ENCODE peak calls at places on chromosomes 5 and 9, in ten cellular contexts. H, S, I, T, X, P, W, M, F and C are unnamed samples.

GRCh38 chr5:37738057-37738691 is 101.7 kb downstream of the GDNF start:
- DNase-seq in M (peak; percentile 97), I (no peak), P (peak; percentile 93), T (no peak), W (no peak), F (no peak), S (peak; percentile 92), X (peak; percentile 86), H (no peak), C (no peak)

GRCh38 chr5:132110930-132111329 is 37.3 kb downstream of the CSF2 start:
- DNase-seq in I (no peak), S (no peak), M (no peak), X (no peak), T (no peak), P (no peak), H (no peak), W (no peak), F (no peak), C (no peak)

GRCh38 chr5:83474170-83474796 is 2.7 kb downstream of the VCAN start:
- DNase-seq in X (peak; percentile 80), M (peak; percentile 83), T (peak; percentile 81), W (peak; percentile 28), F (peak; percentile 59), P (peak; percentile 90), H (peak; percentile 89), I (peak; percentile 80), S (peak; percentile 96), C (peak; percentile 92)

GRCh38 chr5:179484761-179485160 is 65.6 kb upstream of the RUFY1 start:
- DNase-seq in H (no peak), X (no peak), T (no peak), M (no peak), S (no peak), W (no peak), I (no peak), F (no peak), P (no peak), C (no peak)

GRCh38 chr9:31210982-31211570 is 1173.4 kb upstream of the ACO1 start:
- DNase-seq in S (no peak), P (no peak), T (peak; percentile 29), H (peak; percentile 46), W (no peak), I (no peak), M (no peak), F (no peak), X (no peak), C (peak; percentile 30)

GRCh38 chr5:53045263-53045662 is 56.1 kb downstream of the ITGA2 start:
- DNase-seq in F (no peak), I (no peak), H (no peak), T (no peak), M (no peak), P (no peak), S (no peak), X (peak; percentile 2), W (no peak), C (no peak)

GRCh38 chr5:142925795-142926194 is 155.6 kb downstream of the ARHGAP26 start:
- DNase-seq in H (no peak), F (no peak), T (no peak), I (peak; percentile 38), S (peak; percentile 74), X (peak; percentile 49), M (peak; percentile 71), P (peak; percentile 70), W (peak; percentile 47), C (no peak)

GRCh38 chr5:4857761-4858160 is 282.4 kb upstream of the ADAMTS16 start:
- DNase-seq in M (no peak), H (no peak), P (no peak), X (no peak), S (peak; percentile 2), W (no peak), I (no peak), T (no peak), F (no peak), C (no peak)

GRCh38 chr5:80061541-80061940 is 26.4 kb downstream of the THBS4 start:
- DNase-seq in P (no peak), T (no peak), M (no peak), H (no peak), X (no peak), F (no peak), I (no peak), W (no peak), S (no peak), C (no peak)

GRCh38 chr5:989961-990530 is 18.6 kb upstream of the NKD2 start:
- DNase-seq in H (peak; percentile 86), T (peak; percentile 56), W (no peak), P (no peak), F (peak; percentile 42), I (peak; percentile 80), X (no peak), M (no peak), S (no peak), C (no peak)

GRCh38 chr9:35611230-35611797 is 6.3 kb downstream of the TESK1 start:
- DNase-seq in X (peak; percentile 60), W (no peak), T (no peak), F (no peak), P (peak; percentile 34), I (peak; percentile 40), M (no peak), S (peak; percentile 44), H (peak; percentile 69), C (peak; percentile 67)

GRCh38 chr9:81656004-81656403 is 33.3 kb downstream of the TLE1 start:
- DNase-seq in S (peak; percentile 18), M (no peak), T (no peak), F (peak; percentile 31), I (no peak), W (no peak), H (no peak), P (no peak), X (no peak), C (no peak)

GRCh38 chr9:134344068-134344820 is 18.0 kb downstream of the RXRA start:
- DNase-seq in P (no peak), S (no peak), M (no peak), I (peak; percentile 71), T (no peak), X (peak; percentile 45), F (peak; percentile 60), H (no peak), W (no peak), C (no peak)

GRCh38 chr5:58369513-58370156 is 90.3 kb downstream of the PLK2 start:
- DNase-seq in F (no peak), I (no peak), S (no peak), M (no peak), T (no peak), W (no peak), H (no peak), X (no peak), P (no peak), C (no peak)

GRCh38 chr5:102450313-102450990 is 48.3 kb downstream of the SLCO6A1 start:
- DNase-seq in S (peak; percentile 34), W (no peak), F (no peak), X (peak; percentile 36), M (no peak), H (no peak), T (no peak), I (no peak), P (peak; percentile 1), C (no peak)

GRCh38 chr5:93581738-93582414 is 857 bp upstream of the NR2F1-AS1 start:
- DNase-seq in I (no peak), X (peak; percentile 58), H (no peak), P (peak; percentile 77), S (peak; percentile 57), W (no peak), T (no peak), M (peak; percentile 62), F (no peak), C (no peak)

GRCh38 chr5:135587849-135588248 is 9.1 kb upstream of the CXCL14 start:
- DNase-seq in W (no peak), T (no peak), M (no peak), I (no peak), P (no peak), X (no peak), S (no peak), F (no peak), H (peak; percentile 57), C (no peak)
- TF ChIP-seq CTCF in W (no peak), T (no peak), M (no peak), I (no peak), P (no peak), X (no peak), S (no peak), F (no peak), H (no peak), C (no peak)

DNA sequence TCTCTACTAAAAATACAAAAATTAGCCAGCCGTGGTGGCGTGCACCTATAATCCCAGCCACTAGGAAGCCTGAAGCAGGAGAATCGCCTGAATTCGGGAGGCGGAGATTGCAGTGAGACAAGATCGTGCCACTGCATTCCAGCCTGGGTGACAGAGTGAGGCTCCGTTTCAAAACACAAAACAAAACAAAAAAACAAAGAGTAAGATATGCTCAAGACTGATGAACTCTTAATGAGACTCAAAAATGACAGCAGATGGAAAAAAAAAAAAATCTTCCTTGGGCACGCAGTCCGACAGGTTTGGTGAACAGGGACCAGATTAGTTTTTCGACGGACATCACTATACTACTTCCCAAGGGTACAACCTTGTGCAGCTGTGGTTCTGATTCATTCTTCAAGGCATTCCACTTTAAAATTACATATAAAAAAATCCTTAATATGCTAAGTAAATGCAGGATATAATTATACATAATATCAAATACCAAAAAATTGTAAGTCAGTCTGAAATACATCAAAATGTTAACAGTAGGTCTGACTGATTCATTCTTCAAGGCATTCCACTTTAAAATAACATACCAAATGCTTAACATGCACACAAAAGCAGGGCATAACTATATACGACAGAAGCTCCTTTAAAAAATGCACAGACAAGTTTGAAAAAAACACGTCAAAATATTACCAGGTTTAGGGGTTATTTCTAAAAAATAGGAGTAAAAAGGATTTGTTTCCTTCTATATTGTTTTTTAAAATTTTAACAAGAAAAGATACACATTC is 12.3 kb downstream of the PSIP1 start:
- DNase-seq in W (no peak), M (no peak), F (no peak), T (no peak), P (no peak), S (no peak), I (no peak), X (no peak), H (no peak), C (no peak)
- TF ChIP-seq CTCF in W (no peak), M (no peak), F (no peak), T (no peak), P (no peak), S (no peak), I (no peak), X (no peak), H (no peak), C (no peak)

DNA sequence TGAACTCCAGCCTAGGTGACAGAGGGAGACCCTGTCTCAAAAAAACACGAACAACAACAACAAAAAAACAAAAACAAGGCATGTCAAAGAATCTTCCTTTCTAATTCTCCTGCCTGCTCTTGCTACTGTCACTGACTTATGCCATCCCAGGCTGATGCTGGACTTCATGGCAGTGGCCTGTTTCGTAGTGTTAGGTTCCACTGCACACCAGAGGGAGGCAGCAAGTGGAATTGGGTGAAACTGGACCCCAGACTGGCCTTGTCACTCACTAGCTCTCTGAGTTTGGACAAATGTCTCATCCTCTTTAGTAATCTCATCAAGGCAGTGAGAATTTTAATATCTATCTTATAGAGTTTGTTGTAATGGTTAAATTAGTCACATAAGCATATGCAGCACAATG is 12.9 kb downstream of the NIM1K start:
- DNase-seq in W (no peak), F (no peak), X (no peak), T (no peak), I (no peak), P (no peak), H (no peak), M (no peak), S (no peak), C (no peak)
- TF ChIP-seq CTCF in W (no peak), F (no peak), X (no peak), T (no peak), I (no peak), P (no peak), H (no peak), M (no peak), S (no peak), C (no peak)

GRCh38 chr5:43066231-43066798 is 26.2 kb upstream of the ANXA2R start:
- DNase-seq in I (peak; percentile 79), W (peak; percentile 70), X (peak; percentile 83), T (peak; percentile 87), M (no peak), H (peak; percentile 83), P (peak; percentile 47), S (peak; percentile 67), F (peak; percentile 72), C (peak; percentile 80)
- TF ChIP-seq CTCF in I (no peak), W (no peak), X (no peak), T (no peak), M (no peak), H (no peak), P (no peak), S (no peak), F (no peak), C (no peak)